ENCODE peak calls at places on chromosomes 16 and 17, in four cellular contexts. I is tibial nerve, K is NCI-H2081, D is AG08396. B is an unnamed sample.

GRCh38 chr17:72797142-72797541 is 295.3 kb downstream of the SLC39A11 start:
- DNase-seq in K (no peak), D (no peak), I (no peak), B (no peak)

GRCh38 chr17:13030459-13031305 is 12.9 kb upstream of the ELAC2 start:
- DNase-seq in K (peak; percentile 35), D (peak; percentile 53), I (peak; percentile 77), B (no peak)

GRCh38 chr16:74830646-74831045 is 56.0 kb upstream of the FA2H start:
- DNase-seq in D (no peak), I (no peak), K (no peak), B (no peak)

GRCh38 chr17:19703106-19703775 is 13.1 kb downstream of the SLC47A2 start:
- DNase-seq in I (no peak), D (peak; percentile 17), K (no peak), B (no peak)

GRCh38 chr16:66904846-66905632 is 13.6 kb downstream of the CDH16 start:
- DNase-seq in I (no peak), D (peak; percentile 72), K (no peak), B (no peak)

GRCh38 chr17:20896153-20896649 is 146.6 kb downstream of the USP22 start:
- DNase-seq in D (no peak), K (no peak), I (no peak), B (no peak)

GRCh38 chr17:50426814-50427787 is 1.1 kb downstream of the ACSF2 start:
- DNase-seq in D (peak; percentile 62), K (no peak), I (no peak), B (no peak)

GRCh38 chr17:63275318-63275967 is 170.7 kb downstream of the CYB561 start:
- DNase-seq in K (no peak), I (no peak), D (peak; percentile 67), B (peak; percentile 96)